ENCODE peak calls at places on chromosomes 6 and 20, in eight cellular contexts. One of them, this sample, is unnamed.

GRCh38 chr6:75499640-75500039 is 6.0 kb upstream of the FILIP1 start:
- DNase-seq in lower lobe of right lung: no peak
- DNase-seq in progenitor cell of endocrine pancreas: no peak
- DNase-seq in adrenal gland: no peak
- DNase-seq in tibial nerve: no peak
- DNase-seq in AG10803: no peak
- DNase-seq in upper lobe of right lung: no peak
- DNase-seq in GM12865: no peak
- DNase-seq in this sample: no peak

GRCh38 chr20:35497780-35498189 is 31.7 kb downstream of the C20orf173 start:
- DNase-seq in lower lobe of right lung: no peak
- DNase-seq in progenitor cell of endocrine pancreas: no peak
- DNase-seq in adrenal gland: no peak
- DNase-seq in tibial nerve: peak
- DNase-seq in AG10803: no peak
- DNase-seq in upper lobe of right lung: peak
- DNase-seq in GM12865: no peak
- DNase-seq in this sample: no peak

GRCh38 chr6:113829702-113830058 is 27.5 kb upstream of the MARCKS start:
- DNase-seq in lower lobe of right lung: no peak
- DNase-seq in progenitor cell of endocrine pancreas: no peak
- DNase-seq in adrenal gland: no peak
- DNase-seq in tibial nerve: no peak
- DNase-seq in AG10803: peak
- DNase-seq in upper lobe of right lung: no peak
- DNase-seq in GM12865: no peak
- DNase-seq in this sample: no peak

GRCh38 chr20:46324960-46325703 is 16.8 kb upstream of the CDH22 start:
- DNase-seq in lower lobe of right lung: no peak
- DNase-seq in progenitor cell of endocrine pancreas: no peak
- DNase-seq in adrenal gland: peak
- DNase-seq in tibial nerve: peak
- DNase-seq in AG10803: peak
- DNase-seq in upper lobe of right lung: no peak
- DNase-seq in GM12865: peak
- DNase-seq in this sample: no peak

GRCh38 chr6:31152776-31153175 is 4.8 kb downstream of the CCHCR1 start:
- DNase-seq in lower lobe of right lung: no peak
- DNase-seq in progenitor cell of endocrine pancreas: no peak
- DNase-seq in adrenal gland: no peak
- DNase-seq in tibial nerve: no peak
- DNase-seq in AG10803: no peak
- DNase-seq in upper lobe of right lung: no peak
- DNase-seq in GM12865: no peak
- DNase-seq in this sample: no peak

GRCh38 chr6:96499781-96500180 is 21.8 kb upstream of the UFL1 start:
- DNase-seq in lower lobe of right lung: no peak
- DNase-seq in progenitor cell of endocrine pancreas: no peak
- DNase-seq in adrenal gland: peak
- DNase-seq in tibial nerve: no peak
- DNase-seq in AG10803: no peak
- DNase-seq in upper lobe of right lung: no peak
- DNase-seq in GM12865: peak
- DNase-seq in this sample: no peak

GRCh38 chr6:71205336-71205956 is 83.2 kb upstream of the OGFRL1 start:
- DNase-seq in lower lobe of right lung: no peak
- DNase-seq in progenitor cell of endocrine pancreas: no peak
- DNase-seq in adrenal gland: no peak
- DNase-seq in tibial nerve: no peak
- DNase-seq in AG10803: peak
- DNase-seq in upper lobe of right lung: no peak
- DNase-seq in GM12865: no peak
- DNase-seq in this sample: no peak

GRCh38 chr6:154539593-154540269 is 29.2 kb upstream of the CNKSR3 start:
- DNase-seq in lower lobe of right lung: no peak
- DNase-seq in progenitor cell of endocrine pancreas: no peak
- DNase-seq in adrenal gland: no peak
- DNase-seq in tibial nerve: no peak
- DNase-seq in AG10803: no peak
- DNase-seq in upper lobe of right lung: no peak
- DNase-seq in GM12865: no peak
- DNase-seq in this sample: no peak

GRCh38 chr6:105431226-105431625 is 28.3 kb upstream of the PREP start:
- DNase-seq in lower lobe of right lung: no peak
- DNase-seq in progenitor cell of endocrine pancreas: no peak
- DNase-seq in adrenal gland: peak
- DNase-seq in tibial nerve: peak
- DNase-seq in AG10803: peak
- DNase-seq in upper lobe of right lung: no peak
- DNase-seq in GM12865: peak
- DNase-seq in this sample: no peak

GRCh38 chr6:80210618-80211017 is 104.1 kb downstream of the BCKDHB start:
- DNase-seq in lower lobe of right lung: no peak
- DNase-seq in progenitor cell of endocrine pancreas: no peak
- DNase-seq in adrenal gland: no peak
- DNase-seq in tibial nerve: no peak
- DNase-seq in AG10803: peak
- DNase-seq in upper lobe of right lung: no peak
- DNase-seq in GM12865: peak
- DNase-seq in this sample: no peak

GRCh38 chr6:72466971-72467566 is 154.8 kb upstream of the KCNQ5 start:
- DNase-seq in lower lobe of right lung: no peak
- DNase-seq in progenitor cell of endocrine pancreas: no peak
- DNase-seq in adrenal gland: no peak
- DNase-seq in tibial nerve: no peak
- DNase-seq in AG10803: no peak
- DNase-seq in upper lobe of right lung: no peak
- DNase-seq in GM12865: no peak
- DNase-seq in this sample: no peak

GRCh38 chr20:57265649-57266250 is 691 bp downstream of the BMP7 start:
- DNase-seq in lower lobe of right lung: no peak
- DNase-seq in progenitor cell of endocrine pancreas: peak
- DNase-seq in adrenal gland: no peak
- DNase-seq in tibial nerve: no peak
- DNase-seq in AG10803: no peak
- DNase-seq in upper lobe of right lung: no peak
- DNase-seq in GM12865: no peak
- DNase-seq in this sample: no peak

GRCh38 chr20:50015993-50016770 is 33.4 kb downstream of the SNAI1 start:
- DNase-seq in lower lobe of right lung: no peak
- DNase-seq in progenitor cell of endocrine pancreas: no peak
- DNase-seq in adrenal gland: no peak
- DNase-seq in tibial nerve: no peak
- DNase-seq in AG10803: no peak
- DNase-seq in upper lobe of right lung: no peak
- DNase-seq in GM12865: no peak
- DNase-seq in this sample: no peak

GRCh38 chr6:92354270-92354831 is 1065.0 kb downstream of the EPHA7 start:
- DNase-seq in lower lobe of right lung: no peak
- DNase-seq in progenitor cell of endocrine pancreas: no peak
- DNase-seq in adrenal gland: no peak
- DNase-seq in tibial nerve: no peak
- DNase-seq in AG10803: no peak
- DNase-seq in upper lobe of right lung: no peak
- DNase-seq in GM12865: no peak
- DNase-seq in this sample: no peak

GRCh38 chr20:49901588-49901987 is 13.7 kb downstream of the SPATA2 start:
- DNase-seq in lower lobe of right lung: no peak
- DNase-seq in progenitor cell of endocrine pancreas: no peak
- DNase-seq in adrenal gland: no peak
- DNase-seq in tibial nerve: no peak
- DNase-seq in AG10803: no peak
- DNase-seq in upper lobe of right lung: no peak
- DNase-seq in GM12865: no peak
- DNase-seq in this sample: no peak

DNA sequence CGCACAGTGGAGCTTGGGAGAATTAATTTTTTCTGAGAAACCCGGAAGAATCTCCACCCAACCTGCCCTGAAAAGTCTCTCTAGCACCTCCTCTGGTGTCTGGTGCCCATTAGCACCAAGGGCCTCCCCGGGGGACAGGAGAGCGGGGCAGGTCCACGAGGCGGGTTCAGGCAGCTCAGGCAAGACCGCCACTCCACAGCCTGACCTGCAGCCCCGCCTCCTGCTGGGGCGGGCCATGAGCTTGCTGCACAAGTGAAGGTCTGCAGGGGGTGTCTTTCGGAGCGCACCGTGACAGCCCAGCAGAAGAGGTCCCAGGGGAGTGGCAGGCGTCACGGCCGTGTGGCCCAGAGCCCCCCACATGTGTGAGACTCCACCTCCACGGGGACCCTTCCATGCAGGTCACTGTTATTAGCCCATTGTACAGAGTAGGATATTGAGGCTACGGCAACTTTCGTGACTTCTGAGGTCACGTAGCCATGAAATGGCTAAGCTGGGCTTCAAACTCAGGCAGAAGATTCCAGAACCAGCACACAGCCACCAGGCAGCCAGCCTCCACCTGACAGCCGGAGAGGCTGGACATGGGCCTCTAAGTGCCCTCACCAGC is 63.9 kb upstream of the SLCO4A1 start:
- DNase-seq in lower lobe of right lung: no peak
- DNase-seq in progenitor cell of endocrine pancreas: no peak
- DNase-seq in adrenal gland: no peak
- DNase-seq in tibial nerve: no peak
- DNase-seq in AG10803: no peak
- DNase-seq in upper lobe of right lung: no peak
- DNase-seq in GM12865: peak
- DNase-seq in this sample: no peak
- TF ChIP-seq CTCF in lower lobe of right lung: no peak
- TF ChIP-seq CTCF in progenitor cell of endocrine pancreas: no peak
- TF ChIP-seq CTCF in adrenal gland: no peak
- TF ChIP-seq CTCF in tibial nerve: no peak
- TF ChIP-seq CTCF in AG10803: no peak
- TF ChIP-seq CTCF in upper lobe of right lung: no peak
- TF ChIP-seq CTCF in GM12865: no peak
- TF ChIP-seq CTCF in this sample: no peak

GRCh38 chr20:21505810-21506530 is 7.9 kb downstream of the NKX2-2 start:
- DNase-seq in lower lobe of right lung: peak
- DNase-seq in progenitor cell of endocrine pancreas: peak
- DNase-seq in adrenal gland: peak
- DNase-seq in tibial nerve: no peak
- DNase-seq in AG10803: peak
- DNase-seq in upper lobe of right lung: peak
- DNase-seq in GM12865: peak
- DNase-seq in this sample: peak
- TF ChIP-seq CTCF in lower lobe of right lung: peak
- TF ChIP-seq CTCF in progenitor cell of endocrine pancreas: peak
- TF ChIP-seq CTCF in adrenal gland: peak
- TF ChIP-seq CTCF in tibial nerve: peak
- TF ChIP-seq CTCF in AG10803: peak
- TF ChIP-seq CTCF in upper lobe of right lung: peak
- TF ChIP-seq CTCF in GM12865: peak
- TF ChIP-seq CTCF in this sample: peak

DNA sequence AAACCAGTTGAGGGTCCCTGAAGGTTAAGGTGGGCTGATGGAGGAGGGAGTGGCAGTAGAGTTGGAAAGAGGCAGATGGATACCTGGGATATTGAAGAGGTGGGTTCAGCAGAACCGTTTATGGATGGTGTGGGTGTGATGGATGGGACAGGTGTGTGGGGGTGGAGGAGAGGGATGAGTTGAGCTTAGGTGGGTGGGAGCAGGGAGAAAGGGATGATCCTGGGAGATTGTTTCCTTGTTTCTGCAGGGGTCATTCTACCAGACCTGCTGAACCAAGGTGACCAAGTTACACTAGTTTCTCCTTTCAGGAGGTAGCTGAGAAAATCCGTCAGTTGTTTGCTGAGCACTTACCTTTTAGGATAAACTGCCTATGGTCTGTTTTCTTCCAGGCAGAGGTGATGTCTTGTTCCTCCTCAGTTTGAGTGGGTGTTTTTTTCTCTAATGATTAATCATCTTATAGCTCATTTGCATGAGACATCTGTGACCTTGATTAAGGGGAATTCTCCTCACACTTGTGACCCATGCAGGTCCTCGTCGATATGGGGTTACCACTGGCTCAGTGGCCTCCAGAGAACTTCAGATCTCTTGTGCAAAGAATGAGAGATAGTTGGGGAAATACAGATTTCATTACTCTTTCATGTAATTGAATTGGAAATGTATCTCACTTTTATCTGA is 53.0 kb downstream of the FARS2 start:
- DNase-seq in lower lobe of right lung: no peak
- DNase-seq in progenitor cell of endocrine pancreas: no peak
- DNase-seq in adrenal gland: no peak
- DNase-seq in tibial nerve: no peak
- DNase-seq in AG10803: no peak
- DNase-seq in upper lobe of right lung: no peak
- DNase-seq in GM12865: no peak
- DNase-seq in this sample: no peak
- TF ChIP-seq CTCF in lower lobe of right lung: no peak
- TF ChIP-seq CTCF in progenitor cell of endocrine pancreas: no peak
- TF ChIP-seq CTCF in adrenal gland: no peak
- TF ChIP-seq CTCF in tibial nerve: no peak
- TF ChIP-seq CTCF in AG10803: no peak
- TF ChIP-seq CTCF in upper lobe of right lung: no peak
- TF ChIP-seq CTCF in GM12865: no peak
- TF ChIP-seq CTCF in this sample: no peak

GRCh38 chr20:52060794-52061714 is 130.5 kb downstream of the ZFP64 start:
- DNase-seq in lower lobe of right lung: no peak
- DNase-seq in progenitor cell of endocrine pancreas: peak
- DNase-seq in adrenal gland: peak
- DNase-seq in tibial nerve: no peak
- DNase-seq in AG10803: peak
- DNase-seq in upper lobe of right lung: no peak
- DNase-seq in GM12865: no peak
- DNase-seq in this sample: no peak
- TF ChIP-seq CTCF in lower lobe of right lung: peak
- TF ChIP-seq CTCF in progenitor cell of endocrine pancreas: peak
- TF ChIP-seq CTCF in adrenal gland: no peak
- TF ChIP-seq CTCF in tibial nerve: no peak
- TF ChIP-seq CTCF in AG10803: peak
- TF ChIP-seq CTCF in upper lobe of right lung: peak
- TF ChIP-seq CTCF in GM12865: no peak
- TF ChIP-seq CTCF in this sample: no peak

GRCh38 chr6:150667977-150668716 is 68.5 kb downstream of the PLEKHG1 start:
- DNase-seq in lower lobe of right lung: peak
- DNase-seq in progenitor cell of endocrine pancreas: peak
- DNase-seq in adrenal gland: peak
- DNase-seq in tibial nerve: peak
- DNase-seq in AG10803: peak
- DNase-seq in upper lobe of right lung: peak
- DNase-seq in GM12865: peak
- DNase-seq in this sample: no peak
- TF ChIP-seq CTCF in lower lobe of right lung: peak
- TF ChIP-seq CTCF in progenitor cell of endocrine pancreas: peak
- TF ChIP-seq CTCF in adrenal gland: no peak
- TF ChIP-seq CTCF in tibial nerve: no peak
- TF ChIP-seq CTCF in AG10803: peak
- TF ChIP-seq CTCF in upper lobe of right lung: peak
- TF ChIP-seq CTCF in GM12865: no peak
- TF ChIP-seq CTCF in this sample: no peak

GRCh38 chr6:143279385-143279784 is 171.1 kb downstream of the ADAT2 start:
- DNase-seq in lower lobe of right lung: no peak
- DNase-seq in progenitor cell of endocrine pancreas: no peak
- DNase-seq in adrenal gland: peak
- DNase-seq in tibial nerve: no peak
- DNase-seq in AG10803: no peak
- DNase-seq in upper lobe of right lung: no peak
- DNase-seq in GM12865: peak
- DNase-seq in this sample: no peak
- TF ChIP-seq CTCF in lower lobe of right lung: no peak
- TF ChIP-seq CTCF in progenitor cell of endocrine pancreas: peak
- TF ChIP-seq CTCF in adrenal gland: peak
- TF ChIP-seq CTCF in tibial nerve: no peak
- TF ChIP-seq CTCF in AG10803: peak
- TF ChIP-seq CTCF in upper lobe of right lung: no peak
- TF ChIP-seq CTCF in GM12865: peak
- TF ChIP-seq CTCF in this sample: no peak

GRCh38 chr20:51712501-51713212 is 55.5 kb downstream of the ATP9A start:
- DNase-seq in lower lobe of right lung: no peak
- DNase-seq in progenitor cell of endocrine pancreas: no peak
- DNase-seq in adrenal gland: peak
- DNase-seq in tibial nerve: no peak
- DNase-seq in AG10803: peak
- DNase-seq in upper lobe of right lung: no peak
- DNase-seq in GM12865: no peak
- DNase-seq in this sample: no peak
- TF ChIP-seq CTCF in lower lobe of right lung: no peak
- TF ChIP-seq CTCF in progenitor cell of endocrine pancreas: peak
- TF ChIP-seq CTCF in adrenal gland: peak
- TF ChIP-seq CTCF in tibial nerve: no peak
- TF ChIP-seq CTCF in AG10803: peak
- TF ChIP-seq CTCF in upper lobe of right lung: no peak
- TF ChIP-seq CTCF in GM12865: peak
- TF ChIP-seq CTCF in this sample: no peak